ENCODE peak calls at places on chromosome 19, in six cellular contexts. B is neural progenitor cell; D is CD4-positive, alpha-beta T cell; I is BE2C; X is sigmoid colon; C is HCT116. Y is an unnamed sample.

GRCh38 chr19:58473775-58474174 is 2.4 kb upstream of the ZNF446 start:
- DNase-seq in D (no peak), B (no peak), I (no peak), C (no peak), X (no peak), Y (no peak)

GRCh38 chr19:1401138-1401888 is at the start of gene GAMT:
- DNase-seq in X (no peak), D (peak; percentile 68), B (peak; percentile 76), I (peak; percentile 71), C (no peak), Y (peak; percentile 90)

GRCh38 chr19:308471-309205 is 17.4 kb upstream of the PLPP2 start:
- DNase-seq in D (no peak), I (no peak), C (no peak), X (no peak), B (no peak), Y (no peak)

GRCh38 chr19:57708641-57709354 is at the start of gene ZNF154:
- DNase-seq in D (peak; percentile 15), X (peak; percentile 76), C (no peak), I (no peak), B (peak; percentile 94), Y (no peak)

GRCh38 chr19:23698711-23699520 is 11.9 kb upstream of the ZNF675 start:
- DNase-seq in I (peak; percentile 41), D (no peak), B (no peak), X (no peak), C (no peak), Y (no peak)

GRCh38 chr19:52140077-52140710 is 456 bp upstream of the ZNF616 start:
- DNase-seq in B (no peak), C (no peak), I (no peak), X (no peak), D (no peak), Y (no peak)

GRCh38 chr19:23002690-23003422 is at the start of gene ZNF728:
- DNase-seq in D (no peak), X (peak; percentile 91), B (no peak), I (peak; percentile 22), C (no peak), Y (no peak)

GRCh38 chr19:35796645-35797542 is 15.8 kb downstream of the PRODH2 start:
- DNase-seq in C (no peak), X (no peak), I (no peak), D (no peak), B (no peak), Y (no peak)

GRCh38 chr19:1307320-1307719 is 21.6 kb downstream of the EFNA2 start:
- DNase-seq in I (no peak), C (no peak), X (no peak), D (no peak), B (no peak), Y (no peak)

GRCh38 chr19:18426416-18426767 is 7.2 kb downstream of the SSBP4 start:
- DNase-seq in B (no peak), X (no peak), I (no peak), D (no peak), C (no peak), Y (no peak)

GRCh38 chr19:18424890-18425514 is 5.8 kb downstream of the SSBP4 start:
- DNase-seq in B (no peak), X (peak; percentile 60), C (no peak), I (peak; percentile 9), D (no peak), Y (no peak)

GRCh38 chr19:18424122-18424889 is 5.1 kb downstream of the SSBP4 start:
- DNase-seq in B (peak; percentile 56), X (peak; percentile 60), D (no peak), C (no peak), I (no peak), Y (no peak)

GRCh38 chr19:18427080-18427751 is 8.0 kb downstream of the SSBP4 start:
- DNase-seq in C (no peak), B (no peak), X (peak; percentile 68), D (no peak), I (peak; percentile 12), Y (no peak)

DNA sequence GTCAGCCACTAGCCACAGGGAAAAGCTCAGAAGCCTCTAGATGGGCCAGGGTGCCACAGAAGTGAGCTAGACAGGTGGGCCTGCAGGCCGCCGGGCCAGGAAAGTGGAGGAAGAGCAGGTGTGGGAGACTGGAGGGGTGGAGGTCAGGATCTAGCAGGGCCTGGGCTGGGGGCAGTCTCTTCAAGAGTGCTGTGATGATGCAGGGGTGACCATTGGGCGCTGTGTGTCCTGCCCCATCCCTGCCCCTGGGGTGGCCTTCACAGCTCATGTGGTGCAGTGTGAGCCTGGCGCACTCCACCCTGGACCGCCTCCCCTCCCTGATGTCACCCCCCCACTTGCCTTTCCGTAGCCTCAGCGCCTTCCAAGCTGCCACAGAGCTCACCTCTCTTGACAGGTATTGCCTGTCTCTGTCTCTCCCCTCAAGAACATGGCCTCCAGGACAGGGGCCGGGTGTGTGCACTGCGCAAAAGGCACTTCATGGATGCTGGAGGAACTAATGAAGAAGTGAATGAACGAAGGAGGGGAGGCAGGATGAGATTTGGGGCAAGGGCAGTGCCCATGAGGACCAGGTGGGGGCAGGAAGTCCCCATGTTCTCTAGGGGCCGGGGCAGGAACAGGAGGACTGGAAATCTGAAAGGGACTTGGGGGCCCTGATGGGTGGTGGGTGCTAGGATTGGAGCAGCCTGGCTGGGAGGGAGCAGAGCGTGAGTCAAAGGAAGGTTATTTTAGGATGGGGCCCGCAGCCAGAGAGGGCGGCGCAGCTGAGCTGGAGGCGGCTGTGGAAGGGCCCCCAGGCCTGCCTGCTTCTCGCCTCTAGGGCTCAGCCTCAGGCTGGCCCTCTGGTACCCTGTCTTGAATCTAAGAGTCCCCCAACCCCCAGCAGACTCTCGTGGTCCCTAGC is 6.6 kb downstream of the SSBP4 start:
- DNase-seq in B (no peak), C (no peak), I (peak; percentile 12), D (no peak), X (peak; percentile 88), Y (no peak)
- TF ChIP-seq CTCF in B (no peak), C (no peak), I (no peak), D (no peak), X (peak; percentile 20), Y (no peak)

GRCh38 chr19:19627716-19628498 is at the start of gene LPAR2:
- DNase-seq in X (no peak), D (peak; percentile 85), C (peak; percentile 24), B (peak; percentile 86), I (no peak), Y (peak; percentile 73)
- TF ChIP-seq CTCF in X (no peak), D (no peak), C (no peak), B (peak; percentile 19), I (no peak), Y (no peak)

DNA sequence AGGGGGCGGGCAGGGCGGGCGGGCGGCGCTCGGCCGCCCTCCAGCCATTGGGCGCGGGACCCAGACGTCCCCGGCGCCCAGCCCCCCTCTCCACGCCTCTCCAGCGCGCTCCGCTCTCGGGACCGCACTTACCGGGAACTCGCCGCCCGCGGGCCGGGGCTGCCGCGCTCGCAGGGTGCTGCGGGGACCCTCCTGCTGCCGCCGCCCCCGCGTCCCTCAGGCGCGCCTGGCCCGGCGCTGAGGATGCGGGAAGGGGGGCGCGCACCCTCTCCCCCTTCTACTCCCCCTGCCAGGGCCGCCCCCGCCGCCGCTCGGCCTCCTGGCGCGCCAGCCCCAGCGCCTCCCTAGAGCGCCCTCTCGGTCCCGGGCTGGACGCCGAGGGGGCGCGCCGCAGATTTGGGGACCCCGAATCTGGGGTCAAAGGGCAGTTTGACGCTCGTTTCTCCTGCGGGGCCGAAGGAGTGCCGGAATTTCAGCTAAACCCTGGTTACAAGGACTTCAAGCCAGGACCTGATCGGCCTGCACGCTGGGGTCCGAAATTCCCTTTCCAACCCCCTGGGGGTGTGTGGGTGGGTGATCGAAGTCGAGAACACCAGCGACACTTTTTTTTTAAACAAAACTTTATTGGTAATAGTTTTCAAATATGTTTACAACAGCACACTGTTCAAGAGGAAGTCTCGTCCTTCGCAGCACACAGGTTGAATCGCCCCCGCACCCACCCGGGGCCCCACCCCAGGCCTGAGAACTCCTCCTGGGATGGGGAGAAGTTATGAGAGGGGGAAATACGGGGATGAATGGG is 734 bp upstream of the SAMD1 start:
- DNase-seq in C (no peak), X (no peak), B (no peak), D (peak; percentile 54), I (peak; percentile 63), Y (peak; percentile 73)
- TF ChIP-seq CTCF in C (peak; percentile 29), X (peak; percentile 15), B (peak; percentile 22), D (peak; percentile 27), I (peak; percentile 31), Y (peak; percentile 12)

DNA sequence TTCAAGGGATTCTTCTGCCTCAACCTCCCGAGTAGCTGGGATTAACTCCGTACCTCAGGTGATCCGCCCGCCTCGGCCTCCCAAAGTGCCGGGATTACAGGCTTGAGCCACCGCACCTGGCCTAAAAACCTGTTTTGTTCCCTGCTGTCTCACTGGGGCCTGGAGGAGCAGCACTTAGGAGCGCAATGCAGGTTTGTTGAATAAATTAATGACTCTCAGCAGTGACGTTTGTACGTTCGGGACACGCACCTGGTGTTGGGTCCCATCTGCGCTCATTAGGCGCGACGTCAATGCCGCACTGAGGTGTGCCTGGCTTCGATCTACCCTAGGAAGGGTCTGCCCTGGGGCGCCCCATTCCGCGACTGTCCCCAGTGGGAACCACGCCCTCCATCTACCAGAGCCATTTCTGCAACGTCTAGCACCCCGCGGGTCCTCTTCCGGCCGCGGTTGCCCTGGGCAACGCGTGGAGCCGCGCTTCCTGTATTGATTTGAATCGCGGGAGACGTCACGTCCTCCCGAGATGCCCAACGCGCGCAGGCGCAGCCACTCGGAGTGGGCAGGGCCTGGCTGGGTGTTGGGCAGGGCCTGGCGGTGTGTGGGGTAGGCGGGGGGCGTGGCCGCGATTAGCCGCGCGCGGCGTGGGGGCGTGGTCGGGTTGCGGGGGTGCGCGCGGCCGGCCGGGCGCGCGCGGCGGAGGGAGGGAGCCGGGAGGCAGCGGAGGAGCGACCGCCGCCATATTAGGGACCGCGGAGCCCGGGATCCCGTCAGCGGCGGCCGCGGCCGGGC is at the start of gene FZR1:
- DNase-seq in I (peak; percentile 99), B (peak; percentile 99), D (peak; percentile 100), C (peak; percentile 97), X (peak; percentile 100), Y (peak; percentile 99)
- TF ChIP-seq CTCF in I (no peak), B (no peak), D (no peak), C (no peak), X (no peak), Y (no peak)

DNA sequence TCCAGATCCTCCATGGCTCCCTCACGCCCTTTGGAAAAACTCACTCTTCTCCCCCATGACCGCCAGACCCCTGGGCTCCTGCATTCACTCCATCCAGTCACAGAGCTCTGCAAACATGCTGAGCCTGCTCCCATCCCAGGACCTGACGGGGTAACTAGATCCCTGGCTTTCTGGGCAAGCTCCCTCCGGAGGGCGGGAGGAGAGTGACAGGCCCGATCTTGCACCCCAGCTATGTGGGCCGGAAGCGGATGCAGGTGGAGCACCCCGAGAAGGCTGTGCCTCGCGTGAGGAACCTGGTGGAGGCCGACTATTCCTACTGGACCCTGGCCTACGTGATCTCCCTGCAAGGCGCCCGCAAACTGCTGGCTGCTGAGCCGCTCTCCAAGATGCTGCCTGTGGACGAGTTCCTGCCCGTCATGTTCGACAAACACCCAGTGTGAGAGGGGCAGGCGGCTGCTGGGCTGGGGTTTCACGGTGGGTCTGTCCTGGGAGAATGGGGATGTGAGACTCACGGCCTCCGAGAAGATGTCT is 25.1 kb downstream of the COLGALT1 start:
- DNase-seq in C (no peak), B (no peak), X (no peak), I (no peak), D (no peak), Y (no peak)
- TF ChIP-seq CTCF in C (peak; percentile 27), B (no peak), X (no peak), I (no peak), D (no peak), Y (no peak)

GRCh38 chr19:11612816-11613511 is 15.7 kb downstream of the ZNF627 start:
- DNase-seq in C (no peak), X (no peak), D (no peak), I (no peak), B (no peak), Y (no peak)
- TF ChIP-seq CTCF in C (no peak), X (no peak), D (no peak), I (no peak), B (no peak), Y (no peak)